ENCODE peak calls at places on chromosomes 2 and 18, in nine cellular contexts. Z is fibroblast of lung; Y is adrenal gland; H is esophagus squamous epithelium; C is thoracic aorta; R is psoas muscle; W is right cardiac atrium; F is H1; J is CD4-positive, CD25-positive, alpha-beta regulatory T cell. O is an unnamed sample.
A peak's percentile ranks its signal among the peaks of the same experiment; 100 is the strongest.

GRCh38 chr2:42307180-42307579 is 53.8 kb downstream of the COX7A2L start:
- DNase-seq in Z (no peak), Y (no peak), H (no peak), C (no peak), R (no peak), W (no peak), F (no peak), J (no peak), O (no peak)

GRCh38 chr2:48209214-48209885 is 303.1 kb upstream of the FBXO11 start:
- DNase-seq in Z (peak; percentile 41), Y (no peak), H (no peak), C (no peak), R (no peak), W (peak; percentile 42), F (no peak), J (no peak), O (no peak)

GRCh38 chr2:175012516-175012915 is 7.3 kb upstream of the CHN1 start:
- DNase-seq in Z (peak; percentile 29), Y (no peak), H (no peak), C (no peak), R (no peak), W (no peak), F (no peak), J (no peak), O (no peak)

GRCh38 chr2:236887519-236887918 is 198.2 kb upstream of the COPS8 start:
- DNase-seq in Z (peak; percentile 70), Y (no peak), H (no peak), C (peak; percentile 58), R (peak; percentile 51), W (peak; percentile 84), F (no peak), J (no peak), O (peak; percentile 4)

GRCh38 chr2:202171246-202171833 is 67.1 kb downstream of the SUMO1 start:
- DNase-seq in Z (peak; percentile 40), Y (no peak), H (no peak), C (no peak), R (no peak), W (peak; percentile 62), F (no peak), J (no peak), O (no peak)

GRCh38 chr2:27857417-27858172 is 32.6 kb downstream of the RBKS start:
- DNase-seq in Z (peak; percentile 85), Y (no peak), H (no peak), C (no peak), R (no peak), W (no peak), F (no peak), J (peak; percentile 27), O (no peak)

GRCh38 chr18:24497052-24497754 is 36.8 kb downstream of the HRH4 start:
- DNase-seq in Z (peak; percentile 79), Y (no peak), H (no peak), C (no peak), R (no peak), W (no peak), F (no peak), J (no peak), O (no peak)

GRCh38 chr2:62814132-62814531 is 108.6 kb downstream of the EHBP1 start:
- DNase-seq in Z (peak; percentile 55), Y (peak; percentile 48), H (no peak), C (no peak), R (no peak), W (no peak), F (no peak), J (no peak), O (no peak)

GRCh38 chr2:25255745-25256485 is 85.8 kb downstream of the DNMT3A start:
- DNase-seq in Z (no peak), Y (no peak), H (no peak), C (no peak), R (no peak), W (peak; percentile 4), F (no peak), J (no peak), O (no peak)

GRCh38 chr2:127673304-127674069 is 1.8 kb downstream of the LIMS2 start:
- DNase-seq in Z (no peak), Y (no peak), H (no peak), C (no peak), R (no peak), W (peak; percentile 63), F (no peak), J (no peak), O (no peak)

GRCh38 chr2:164456599-164456998 is 164.7 kb downstream of the GRB14 start:
- DNase-seq in Z (peak; percentile 17), Y (peak; percentile 22), H (no peak), C (no peak), R (no peak), W (no peak), F (no peak), J (no peak), O (no peak)

DNA sequence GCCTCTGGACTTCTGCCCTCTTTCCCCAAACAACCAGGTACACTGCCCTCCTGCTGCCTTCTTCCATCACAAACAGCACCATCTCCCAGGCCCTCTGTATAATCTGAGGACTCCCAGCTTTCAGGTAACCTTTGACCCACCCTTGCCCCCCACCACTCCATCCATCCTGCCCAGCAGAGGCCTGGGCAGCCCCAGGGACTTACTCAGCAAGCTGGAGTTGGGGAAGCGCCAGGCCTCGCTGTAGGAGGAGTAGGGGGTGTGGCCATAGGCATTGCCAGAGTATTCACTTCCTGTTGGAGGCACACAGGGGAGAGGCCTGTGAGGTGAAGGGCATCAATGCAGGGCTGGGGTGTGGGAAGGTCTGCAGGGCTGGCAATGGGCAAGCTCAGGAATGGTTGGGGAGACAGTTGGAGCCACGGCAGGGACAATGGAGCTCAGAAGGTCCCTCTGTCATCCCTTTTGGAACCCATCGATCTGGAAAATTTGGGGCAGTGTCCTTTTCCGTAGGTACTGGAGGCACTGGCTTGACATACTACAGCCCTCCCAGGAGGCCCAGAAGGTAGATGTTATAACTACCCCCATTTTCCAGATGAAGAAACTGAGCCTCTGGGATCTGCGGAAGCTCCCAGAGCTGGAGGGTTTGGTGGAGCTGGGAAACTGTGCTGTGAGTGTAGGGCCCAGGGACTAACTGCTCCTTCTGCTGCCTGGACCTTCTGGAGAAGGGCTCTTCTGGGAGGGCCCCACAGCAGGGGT is 46.3 kb downstream of the PSD4 start:
- DNase-seq in Z (peak; percentile 70), Y (peak; percentile 89), H (no peak), C (no peak), R (peak; percentile 48), W (peak; percentile 85), F (no peak), J (no peak), O (no peak)
- H3K4me3 ChIP-seq in Z (no peak overlapping the region), Y (peak overlapping the region; percentile 19), H (no peak overlapping the region), C (no peak overlapping the region), R (no peak overlapping the region), W (no peak overlapping the region), F (no peak overlapping the region), J (no peak overlapping the region), O (no peak overlapping the region)

GRCh38 chr18:47250415-47251046 is 929 bp downstream of the SKOR2 start:
- DNase-seq in Z (no peak), Y (no peak), H (no peak), C (no peak), R (no peak), W (no peak), F (no peak), J (no peak), O (no peak)

GRCh38 chr18:47249602-47250001 is 1.9 kb downstream of the SKOR2 start:
- DNase-seq in Z (no peak), Y (no peak), H (no peak), C (no peak), R (no peak), W (no peak), F (no peak), J (no peak), O (no peak)

GRCh38 chr18:47251289-47252120 is at the start of gene SKOR2:
- DNase-seq in Z (peak; percentile 2), Y (no peak), H (no peak), C (no peak), R (no peak), W (no peak), F (no peak), J (no peak), O (no peak)

GRCh38 chr18:47254341-47254939 is 3.0 kb upstream of the SKOR2 start:
- DNase-seq in Z (peak; percentile 30), Y (peak; percentile 60), H (no peak), C (no peak), R (no peak), W (peak; percentile 75), F (no peak), J (peak; percentile 18), O (peak; percentile 1)

GRCh38 chr18:47253101-47253654 is 1.7 kb upstream of the SKOR2 start:
- DNase-seq in Z (no peak), Y (no peak), H (no peak), C (no peak), R (no peak), W (no peak), F (no peak), J (no peak), O (no peak)
- H3K27me3 ChIP-seq in Z (peaks cover 47% of the 10 kb centered on the region), Y (peaks cover 90% of the 10 kb centered on the region), H (peaks cover 17% of the 10 kb centered on the region), C (peaks cover 9% of the 10 kb centered on the region), R (peaks cover 36% of the 10 kb centered on the region), W (peaks cover 4% of the 10 kb centered on the region), F (peaks cover 100% of the 10 kb centered on the region), J (peaks cover 53% of the 10 kb centered on the region), O (peaks cover 52% of the 10 kb centered on the region)

DNA sequence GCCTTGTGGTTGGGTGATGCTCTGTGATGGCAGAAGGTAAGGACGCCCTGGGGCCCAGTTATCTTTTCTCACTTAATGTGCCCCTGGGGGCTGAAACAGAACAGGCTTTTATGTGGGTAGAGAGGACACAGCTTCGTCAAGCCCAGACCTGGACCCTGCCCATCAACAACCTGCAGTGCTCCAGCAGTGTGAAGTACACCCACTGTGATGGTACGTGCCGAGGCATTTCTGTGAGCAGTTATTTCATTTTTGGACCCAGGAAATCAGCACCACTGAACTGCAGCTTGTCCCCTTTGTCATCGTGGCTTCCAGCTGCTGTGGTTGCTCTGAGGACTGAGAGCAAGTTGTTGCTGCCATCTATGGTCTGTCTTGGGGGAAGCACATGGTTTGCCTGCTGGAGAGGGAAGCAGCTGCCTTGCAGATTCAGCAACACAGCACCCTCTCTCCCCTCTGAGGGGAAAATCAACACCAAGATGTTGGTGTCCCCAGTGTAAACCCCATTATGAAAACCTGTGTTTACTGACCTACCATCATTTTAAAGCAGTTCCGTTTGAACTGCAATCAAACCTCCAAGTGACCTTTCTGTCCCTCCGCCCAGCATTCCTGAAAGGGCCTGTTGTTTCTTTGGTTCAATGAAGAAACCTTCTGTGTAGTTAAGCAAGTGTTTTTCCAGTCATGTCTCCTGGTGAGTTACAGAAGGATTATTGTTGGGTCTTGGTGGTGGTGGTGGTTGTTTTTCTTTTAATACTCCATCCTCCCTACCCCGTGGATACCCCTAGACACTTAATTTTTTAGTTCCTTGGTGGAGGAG is 158.2 kb downstream of the MGAT5 start:
- DNase-seq in Z (peak; percentile 77), Y (peak; percentile 73), H (peak; percentile 44), C (no peak), R (peak; percentile 51), W (peak; percentile 83), F (peak; percentile 39), J (peak; percentile 78), O (no peak)
- H3K4me3 ChIP-seq in Z (no peak overlapping the region), Y (no peak overlapping the region), H (no peak overlapping the region), C (peak overlapping the region; percentile 9), R (no peak overlapping the region), W (no peak overlapping the region), F (no peak overlapping the region), J (no peak overlapping the region), O (no peak overlapping the region)

DNA sequence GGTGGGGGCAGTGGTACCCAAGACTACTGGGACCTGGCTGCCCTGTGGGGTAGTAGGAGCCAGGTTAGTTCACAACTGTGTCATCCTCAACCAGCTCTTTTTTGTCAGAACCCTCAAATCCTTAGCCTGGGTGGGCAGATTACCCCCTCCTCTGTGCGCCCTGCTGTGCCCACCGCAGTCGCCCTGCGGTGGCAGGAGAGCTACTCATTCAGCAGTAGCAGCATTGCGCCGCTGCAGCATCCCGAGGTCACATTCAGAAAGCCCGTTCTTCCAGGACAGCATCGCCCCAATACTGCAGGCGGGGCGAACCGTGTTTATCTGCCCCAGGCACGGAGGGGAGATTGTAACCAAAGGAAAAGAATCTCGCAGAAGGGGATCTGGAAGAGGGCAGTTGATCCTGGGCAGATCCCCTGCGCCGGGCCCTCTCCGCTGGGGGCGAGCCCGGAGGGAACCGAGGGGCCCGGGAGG is 13.0 kb downstream of the POU3F3 start:
- DNase-seq in Z (no peak), Y (no peak), H (no peak), C (no peak), R (no peak), W (no peak), F (no peak), J (no peak), O (no peak)
- H3K27me3 ChIP-seq in Z (peaks cover 41% of the 10 kb centered on the region), Y (peaks cover 81% of the 10 kb centered on the region), H (peaks cover 8% of the 10 kb centered on the region), C (peaks cover 14% of the 10 kb centered on the region), R (peaks cover 46% of the 10 kb centered on the region), W (peaks cover 6% of the 10 kb centered on the region), F (peaks cover 100% of the 10 kb centered on the region), J (peaks cover 31% of the 10 kb centered on the region), O (peaks cover 74% of the 10 kb centered on the region)